ENCODE peak calls at places on chromosome 1, in ten cellular contexts. L is caudate nucleus; N is heart right ventricle; V is naive thymus-derived CD4-positive, alpha-beta T cell; C is CD8-positive, alpha-beta T cell; G is coronary artery; R is tibial artery; U is mesenteric fat pad; X is EL; E is germinal center. J is an unnamed sample.

GRCh38 chr1:25468037-25468436 is 37.3 kb downstream of the MACO1 start:
- DNase-seq in L (no peak), U (no peak), N (no peak), V (no peak), C (no peak), X (no peak), E (no peak), G (no peak), R (no peak), J (no peak)

GRCh38 chr1:5522605-5523145 is 469.6 kb downstream of the NPHP4 start:
- DNase-seq in U (peak; percentile 59), R (no peak), X (no peak), C (no peak), E (no peak), L (no peak), N (no peak), V (no peak), G (peak; percentile 33), J (no peak)

GRCh38 chr1:184387069-184387870 is 441 bp downstream of the C1orf21 start:
- DNase-seq in G (no peak), E (peak; percentile 6), X (peak; percentile 37), V (peak; percentile 41), R (peak; percentile 69), L (no peak), U (no peak), C (peak; percentile 55), N (peak; percentile 36), J (peak; percentile 47)

GRCh38 chr1:34852677-34853217 is 6.8 kb downstream of the SMIM12 start:
- DNase-seq in L (peak; percentile 91), N (peak; percentile 91), X (peak; percentile 95), R (peak; percentile 98), C (peak; percentile 86), G (peak; percentile 96), V (peak; percentile 83), U (peak; percentile 94), E (peak; percentile 91), J (peak; percentile 94)

GRCh38 chr1:67700692-67701410 is 15.8 kb downstream of the GADD45A start:
- DNase-seq in U (no peak), R (no peak), V (peak; percentile 25), G (no peak), N (peak; percentile 38), L (no peak), E (no peak), X (peak; percentile 50), C (no peak), J (peak; percentile 99)

GRCh38 chr1:206955476-206956312 is 9.4 kb upstream of the PIGR start:
- DNase-seq in X (no peak), R (no peak), L (no peak), V (no peak), E (no peak), G (no peak), N (no peak), C (no peak), U (no peak), J (no peak)

GRCh38 chr1:28668191-28668955 is at the start of gene GMEB1:
- DNase-seq in U (peak; percentile 95), V (peak; percentile 91), L (peak; percentile 75), N (peak; percentile 83), G (peak; percentile 89), C (peak; percentile 81), X (peak; percentile 87), R (peak; percentile 91), E (peak; percentile 94), J (peak; percentile 87)

GRCh38 chr1:43296207-43296606 is 4.6 kb upstream of the TIE1 start:
- DNase-seq in C (no peak), U (no peak), V (no peak), L (no peak), E (no peak), G (no peak), N (no peak), R (no peak), X (no peak), J (no peak)

GRCh38 chr1:238099871-238100270 is 209.1 kb upstream of the ZP4 start:
- DNase-seq in U (no peak), G (no peak), R (no peak), X (peak; percentile 38), E (no peak), N (no peak), L (no peak), C (no peak), V (no peak), J (peak; percentile 3)

GRCh38 chr1:33169290-33170055 is 12.4 kb downstream of the TRIM62 start:
- DNase-seq in L (peak; percentile 67), U (no peak), C (no peak), X (peak; percentile 51), V (no peak), R (peak; percentile 15), G (no peak), E (no peak), N (no peak), J (no peak)

GRCh38 chr1:151715726-151716404 is 738 bp downstream of the CELF3 start:
- DNase-seq in U (no peak), E (no peak), G (no peak), C (no peak), V (no peak), N (no peak), X (no peak), R (no peak), L (peak; percentile 48), J (peak; percentile 20)

GRCh38 chr1:203351037-203351625 is at the start of gene FMOD:
- DNase-seq in C (no peak), G (peak; percentile 92), X (peak; percentile 25), R (peak; percentile 93), V (no peak), L (no peak), N (peak; percentile 81), E (peak; percentile 39), U (no peak), J (no peak)

GRCh38 chr1:92944901-92945747 is 16.1 kb downstream of the DIPK1A start:
- DNase-seq in L (no peak), N (no peak), X (no peak), R (no peak), G (no peak), C (no peak), U (no peak), V (no peak), E (peak; percentile 27), J (no peak)

GRCh38 chr1:206606867-206607266 is 5.4 kb downstream of the EIF2D start:
- DNase-seq in U (no peak), L (no peak), E (peak; percentile 36), X (peak; percentile 29), R (no peak), V (no peak), N (no peak), C (no peak), G (no peak), J (peak; percentile 45)

J was measured in M059J.